ENCODE peak calls at places on chromosomes 13 and 19, in seven cellular contexts. G is AG09319, T is fibroblast of mammary gland, K is BJ, Y is right lobe of liver, O is omental fat pad, S is pancreas. M is an unnamed sample.

GRCh38 chr13:30735025-30735967 is at the start of gene ALOX5AP:
- DNase-seq in G (no peak), T (no peak), K (no peak), Y (no peak), O (no peak), S (no peak), M (no peak)

GRCh38 chr13:42883771-42884170 is 102.4 kb downstream of the FAM216B start:
- DNase-seq in G (peak; percentile 23), T (peak; percentile 82), K (no peak), Y (no peak), O (no peak), S (no peak), M (no peak)

GRCh38 chr19:58182577-58182988 is 278 bp upstream of the ZNF274 start:
- DNase-seq in G (no peak), T (no peak), K (no peak), Y (no peak), O (no peak), S (peak; percentile 93), M (no peak)

GRCh38 chr19:21947775-21948174 is 63.0 kb downstream of the ZNF208 start:
- DNase-seq in G (no peak), T (peak; percentile 18), K (no peak), Y (no peak), O (no peak), S (no peak), M (no peak)

GRCh38 chr19:10045371-10045770 is 32.1 kb downstream of the RDH8 start:
- DNase-seq in G (no peak), T (no peak), K (no peak), Y (no peak), O (no peak), S (no peak), M (no peak)

GRCh38 chr13:103430368-103430767 is 364.2 kb upstream of the SLC10A2 start:
- DNase-seq in G (no peak), T (no peak), K (no peak), Y (no peak), O (no peak), S (no peak), M (no peak)

GRCh38 chr19:15841875-15842569 is 26.6 kb upstream of the OR10H1 start:
- DNase-seq in G (no peak), T (no peak), K (no peak), Y (no peak), O (no peak), S (no peak), M (no peak)

GRCh38 chr13:50292082-50292481 is 276.8 kb downstream of the KCNRG start:
- DNase-seq in G (no peak), T (no peak), K (no peak), Y (no peak), O (no peak), S (no peak), M (no peak)

GRCh38 chr13:51158923-51159322 is 47.8 kb upstream of the C13orf42 start:
- DNase-seq in G (no peak), T (peak; percentile 70), K (no peak), Y (no peak), O (no peak), S (no peak), M (no peak)

GRCh38 chr13:46665630-46666482 is 112.9 kb downstream of the LRCH1 start:
- DNase-seq in G (no peak), T (no peak), K (no peak), Y (no peak), O (no peak), S (no peak), M (no peak)

GRCh38 chr13:44903596-44903995 is 85.7 kb downstream of the NUFIP1 start:
- DNase-seq in G (peak; percentile 84), T (peak; percentile 96), K (peak; percentile 79), Y (no peak), O (no peak), S (peak; percentile 60), M (peak; percentile 16)

GRCh38 chr13:114140909-114141255 is 8.5 kb upstream of the RASA3 start:
- DNase-seq in G (no peak), T (no peak), K (no peak), Y (no peak), O (no peak), S (no peak), M (no peak)

GRCh38 chr13:109879338-109879737 is 93.0 kb upstream of the IRS2 start:
- DNase-seq in G (no peak), T (no peak), K (no peak), Y (peak; percentile 53), O (no peak), S (no peak), M (no peak)

GRCh38 chr13:27425151-27425917 is 915 bp downstream of the GTF3A start:
- DNase-seq in G (no peak), T (peak; percentile 42), K (no peak), Y (no peak), O (no peak), S (no peak), M (no peak)

GRCh38 chr13:30148171-30148754 is 159.1 kb downstream of the KATNAL1 start:
- DNase-seq in G (no peak), T (no peak), K (no peak), Y (no peak), O (no peak), S (no peak), M (no peak)

GRCh38 chr19:756232-756631 is 5.3 kb downstream of the MISP start:
- DNase-seq in G (no peak), T (peak; percentile 78), K (no peak), Y (no peak), O (no peak), S (no peak), M (no peak)

GRCh38 chr19:17020823-17021222 is 5.8 kb downstream of the CPAMD8 start:
- DNase-seq in G (no peak), T (peak; percentile 19), K (no peak), Y (no peak), O (no peak), S (no peak), M (no peak)

GRCh38 chr19:18419699-18420460 is 682 bp downstream of the SSBP4 start:
- DNase-seq in G (no peak), T (no peak), K (no peak), Y (no peak), O (no peak), S (peak; percentile 64), M (no peak)
- TF ChIP-seq CTCF in G (no peak), T (no peak), K (no peak), Y (no peak), O (no peak), S (no peak), M (no peak)

GRCh38 chr19:42295342-42295741 is 6.6 kb upstream of the PRR19 start:
- DNase-seq in G (no peak), T (no peak), K (no peak), Y (no peak), O (no peak), S (no peak), M (no peak)
- TF ChIP-seq CTCF in G (no peak), T (no peak), K (no peak), Y (no peak), O (no peak), S (no peak), M (no peak)

GRCh38 chr19:2274937-2275535 is 6.9 kb downstream of the PEAK3 start:
- DNase-seq in G (no peak), T (peak; percentile 76), K (no peak), Y (no peak), O (no peak), S (peak; percentile 67), M (peak; percentile 79)

GRCh38 chr19:2275588-2276428 is 6.2 kb downstream of the PEAK3 start:
- DNase-seq in G (no peak), T (no peak), K (no peak), Y (no peak), O (no peak), S (no peak), M (no peak)

GRCh38 chr19:2274185-2274711 is 7.7 kb downstream of the PEAK3 start:
- DNase-seq in G (no peak), T (no peak), K (no peak), Y (no peak), O (no peak), S (no peak), M (no peak)

GRCh38 chr19:2271516-2272103 is 10.4 kb downstream of the PEAK3 start:
- DNase-seq in G (no peak), T (peak; percentile 94), K (no peak), Y (peak; percentile 54), O (no peak), S (no peak), M (no peak)

DNA sequence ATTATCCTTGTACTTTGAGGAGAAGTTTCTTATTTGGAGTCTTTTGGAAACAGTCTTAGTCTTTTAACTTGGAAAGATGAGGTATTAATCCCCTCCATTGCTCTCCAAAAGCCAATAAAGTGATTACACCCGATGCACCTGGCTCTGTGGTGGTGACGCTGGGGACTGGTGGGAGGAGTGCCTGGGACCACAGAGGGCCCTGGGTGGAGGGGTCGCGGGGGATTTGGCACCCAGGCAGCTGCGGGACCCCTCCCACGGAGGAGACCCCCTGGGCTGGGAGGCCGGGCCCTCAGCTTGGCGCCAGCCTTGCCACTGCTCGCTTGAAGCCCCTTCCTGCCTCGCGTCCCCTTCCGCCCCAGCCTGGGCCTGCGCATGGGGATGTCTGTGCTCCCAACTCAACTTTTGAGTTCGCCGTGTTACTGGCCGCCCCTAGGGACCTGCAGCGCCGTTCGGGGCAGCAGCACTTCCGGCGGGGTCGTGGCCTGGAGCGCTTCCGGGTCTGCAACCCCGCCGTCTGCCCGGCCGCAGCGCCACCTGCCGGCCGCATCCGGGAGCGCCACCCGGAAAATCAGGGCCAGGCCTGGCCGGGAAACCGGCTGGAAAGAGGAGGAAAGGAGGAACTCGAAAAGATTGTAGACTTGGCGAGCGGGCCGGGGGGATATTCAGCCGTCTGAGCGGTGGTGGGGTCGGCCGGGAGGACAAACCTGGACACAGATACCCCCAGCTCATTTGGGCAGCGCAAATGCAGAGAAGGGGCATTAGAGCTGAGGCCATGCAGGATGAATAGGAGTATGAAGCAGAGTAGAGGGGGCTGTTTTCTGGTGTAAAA is 8.4 kb downstream of the PEAK3 start:
- DNase-seq in G (no peak), T (peak; percentile 73), K (no peak), Y (peak; percentile 75), O (peak; percentile 61), S (peak; percentile 84), M (peak; percentile 82)
- TF ChIP-seq CTCF in G (peak; percentile 82), T (peak; percentile 54), K (peak; percentile 84), Y (peak; percentile 92), O (no peak), S (peak; percentile 97), M (peak; percentile 96)

GRCh38 chr19:40163541-40164129 is 27.6 kb upstream of the MAP3K10 start:
- DNase-seq in G (no peak), T (no peak), K (no peak), Y (no peak), O (no peak), S (no peak), M (no peak)

GRCh38 chr19:40159744-40160143 is 31.5 kb upstream of the MAP3K10 start:
- DNase-seq in G (no peak), T (no peak), K (no peak), Y (no peak), O (no peak), S (no peak), M (no peak)

GRCh38 chr19:40162104-40162503 is 29.1 kb upstream of the MAP3K10 start:
- DNase-seq in G (no peak), T (no peak), K (no peak), Y (no peak), O (no peak), S (no peak), M (no peak)

DNA sequence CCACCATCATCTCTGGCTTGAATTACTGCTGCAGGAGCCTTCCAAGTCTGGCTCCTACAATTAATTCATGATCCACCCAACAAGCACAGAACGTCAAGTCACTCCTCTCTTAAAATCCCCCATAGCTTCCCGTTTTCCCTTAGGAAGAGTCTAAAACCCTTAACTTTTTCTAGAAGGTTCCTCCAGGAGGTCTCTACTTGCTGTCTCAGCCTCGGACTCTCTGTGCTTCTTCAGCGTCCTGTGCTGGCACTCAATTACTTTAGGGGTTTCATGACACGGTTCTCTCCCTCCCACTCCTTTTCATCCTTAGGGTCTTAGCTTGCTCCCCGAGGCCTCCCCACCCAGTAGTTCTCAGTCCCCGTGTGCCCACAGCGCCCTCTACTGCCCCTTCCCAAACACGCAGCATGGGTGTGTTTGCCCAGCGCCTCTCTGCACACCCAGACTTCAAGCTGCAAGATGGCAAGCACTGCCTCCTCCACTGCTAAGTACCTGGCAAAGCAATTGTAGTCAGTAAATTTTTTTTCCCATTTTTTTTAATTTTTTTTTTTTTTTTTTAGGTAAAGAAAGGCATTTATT is 25.8 kb upstream of the MAP3K10 start:
- DNase-seq in G (no peak), T (peak; percentile 40), K (no peak), Y (peak; percentile 49), O (no peak), S (no peak), M (no peak)
- TF ChIP-seq CTCF in G (peak; percentile 72), T (peak; percentile 81), K (peak; percentile 73), Y (no peak), O (no peak), S (no peak), M (peak; percentile 20)

M was measured in dorsolateral prefrontal cortex.